ENCODE peak calls at places on chromosomes 7 and 10, in five cellular contexts. One of them, this sample, is unnamed.

GRCh38 chr7:75977741-75978140 is 16.7 kb downstream of the TMEM120A start:
- DNase-seq in AG09309: no peak
- DNase-seq in skeletal muscle cell: peak
- DNase-seq in IMR-90: no peak
- DNase-seq in hypothalamus: no peak
- DNase-seq in this sample: no peak

GRCh38 chr10:17144757-17145156 is 15.1 kb upstream of the CUBN start:
- DNase-seq in hypothalamus: no peak
- DNase-seq in skeletal muscle cell: no peak
- DNase-seq in AG09309: no peak
- DNase-seq in IMR-90: peak
- DNase-seq in this sample: no peak

GRCh38 chr10:29276251-29276850 is 12.5 kb upstream of the LYZL1 start:
- DNase-seq in skeletal muscle cell: no peak
- DNase-seq in IMR-90: no peak
- DNase-seq in AG09309: no peak
- DNase-seq in hypothalamus: no peak
- DNase-seq in this sample: no peak

GRCh38 chr7:7761340-7761973 is 43.0 kb upstream of the RPA3 start:
- DNase-seq in IMR-90: peak
- DNase-seq in AG09309: no peak
- DNase-seq in hypothalamus: no peak
- DNase-seq in skeletal muscle cell: no peak
- DNase-seq in this sample: no peak

GRCh38 chr7:69526570-69526969 is 71.7 kb upstream of the AUTS2 start:
- DNase-seq in AG09309: no peak
- DNase-seq in hypothalamus: no peak
- DNase-seq in skeletal muscle cell: no peak
- DNase-seq in IMR-90: no peak
- DNase-seq in this sample: no peak

GRCh38 chr10:74117738-74118137 is 32.9 kb downstream of the AP3M1 start:
- DNase-seq in IMR-90: no peak
- DNase-seq in skeletal muscle cell: no peak
- DNase-seq in hypothalamus: no peak
- DNase-seq in AG09309: no peak
- DNase-seq in this sample: no peak

GRCh38 chr7:119900996-119901395 is 372.0 kb upstream of the KCND2 start:
- DNase-seq in skeletal muscle cell: no peak
- DNase-seq in hypothalamus: no peak
- DNase-seq in AG09309: no peak
- DNase-seq in IMR-90: no peak
- DNase-seq in this sample: no peak

GRCh38 chr10:33099748-33100147 is 141.7 kb upstream of the ITGB1 start:
- DNase-seq in AG09309: peak
- DNase-seq in IMR-90: peak
- DNase-seq in hypothalamus: no peak
- DNase-seq in skeletal muscle cell: no peak
- DNase-seq in this sample: no peak

GRCh38 chr10:80204801-80205477 is 398 bp downstream of the ANXA11 start:
- DNase-seq in IMR-90: peak
- DNase-seq in skeletal muscle cell: no peak
- DNase-seq in hypothalamus: no peak
- DNase-seq in AG09309: no peak
- DNase-seq in this sample: no peak

GRCh38 chr10:47146571-47146970 is 153.4 kb upstream of the GDF10 start:
- DNase-seq in hypothalamus: no peak
- DNase-seq in IMR-90: no peak
- DNase-seq in AG09309: no peak
- DNase-seq in skeletal muscle cell: no peak
- DNase-seq in this sample: no peak

GRCh38 chr7:1727812-1728570 is 57.9 kb downstream of the ELFN1 start:
- DNase-seq in skeletal muscle cell: no peak
- DNase-seq in AG09309: no peak
- DNase-seq in IMR-90: no peak
- DNase-seq in hypothalamus: no peak
- DNase-seq in this sample: no peak

GRCh38 chr7:76089865-76090495 is 42.1 kb downstream of the MDH2 start:
- DNase-seq in hypothalamus: no peak
- DNase-seq in IMR-90: no peak
- DNase-seq in AG09309: no peak
- DNase-seq in skeletal muscle cell: no peak
- DNase-seq in this sample: no peak

GRCh38 chr10:15141136-15142067 is 27.1 kb downstream of the NMT2 start:
- DNase-seq in IMR-90: no peak
- DNase-seq in AG09309: no peak
- DNase-seq in skeletal muscle cell: no peak
- DNase-seq in hypothalamus: no peak
- DNase-seq in this sample: no peak

GRCh38 chr7:149232362-149232761 is 7.1 kb upstream of the ZNF212 start:
- DNase-seq in IMR-90: no peak
- DNase-seq in AG09309: no peak
- DNase-seq in hypothalamus: no peak
- DNase-seq in skeletal muscle cell: no peak
- DNase-seq in this sample: no peak

GRCh38 chr7:27202018-27202740 is 2.3 kb upstream of the HOXA13 start:
- DNase-seq in hypothalamus: no peak
- DNase-seq in AG09309: no peak
- DNase-seq in IMR-90: no peak
- DNase-seq in skeletal muscle cell: no peak
- DNase-seq in this sample: no peak

GRCh38 chr7:46108272-46108671 is 187.2 kb upstream of the IGFBP3 start:
- DNase-seq in hypothalamus: no peak
- DNase-seq in IMR-90: no peak
- DNase-seq in AG09309: no peak
- DNase-seq in skeletal muscle cell: no peak
- DNase-seq in this sample: no peak

GRCh38 chr7:76011437-76011836 is 17.0 kb upstream of the TMEM120A start:
- DNase-seq in IMR-90: peak
- DNase-seq in AG09309: no peak
- DNase-seq in hypothalamus: no peak
- DNase-seq in skeletal muscle cell: peak
- DNase-seq in this sample: peak

GRCh38 chr10:94027197-94027596 is 33.5 kb downstream of the PLCE1 start:
- DNase-seq in skeletal muscle cell: no peak
- DNase-seq in AG09309: no peak
- DNase-seq in IMR-90: peak
- DNase-seq in hypothalamus: no peak
- DNase-seq in this sample: no peak

GRCh38 chr7:17408245-17408903 is 109.9 kb downstream of the AHR start:
- DNase-seq in hypothalamus: no peak
- DNase-seq in AG09309: peak
- DNase-seq in IMR-90: peak
- DNase-seq in skeletal muscle cell: peak
- DNase-seq in this sample: peak

GRCh38 chr10:117750616-117751015 is 208.1 kb downstream of the EMX2 start:
- DNase-seq in AG09309: no peak
- DNase-seq in skeletal muscle cell: no peak
- DNase-seq in hypothalamus: no peak
- DNase-seq in IMR-90: no peak
- DNase-seq in this sample: no peak

GRCh38 chr7:106139253-106140251 is 27.4 kb upstream of the SYPL1 start:
- DNase-seq in hypothalamus: no peak
- DNase-seq in AG09309: no peak
- DNase-seq in IMR-90: peak
- DNase-seq in skeletal muscle cell: peak
- DNase-seq in this sample: no peak

GRCh38 chr7:105675873-105676484 is 94.7 kb upstream of the EFCAB10 start:
- DNase-seq in hypothalamus: no peak
- DNase-seq in skeletal muscle cell: no peak
- DNase-seq in AG09309: no peak
- DNase-seq in IMR-90: no peak
- DNase-seq in this sample: no peak

GRCh38 chr7:18978108-18978495 is 139.3 kb downstream of the TWIST1 start:
- DNase-seq in skeletal muscle cell: peak
- DNase-seq in AG09309: peak
- DNase-seq in hypothalamus: no peak
- DNase-seq in IMR-90: peak
- DNase-seq in this sample: peak

GRCh38 chr7:35971133-35971995 is 170.5 kb downstream of the SEPTIN7 start:
- DNase-seq in skeletal muscle cell: no peak
- DNase-seq in IMR-90: no peak
- DNase-seq in hypothalamus: no peak
- DNase-seq in AG09309: no peak
- DNase-seq in this sample: no peak

GRCh38 chr10:188546-188945 is 53.3 kb downstream of the ZMYND11 start:
- DNase-seq in AG09309: no peak
- DNase-seq in hypothalamus: no peak
- DNase-seq in IMR-90: peak
- DNase-seq in skeletal muscle cell: no peak
- DNase-seq in this sample: no peak

GRCh38 chr10:62460393-62460792 is 86.2 kb downstream of the ZNF365 start:
- DNase-seq in skeletal muscle cell: no peak
- DNase-seq in hypothalamus: no peak
- DNase-seq in AG09309: no peak
- DNase-seq in IMR-90: no peak
- DNase-seq in this sample: no peak

GRCh38 chr10:22712959-22713852 is 1.2 kb downstream of the PIP4K2A start:
- DNase-seq in skeletal muscle cell: no peak
- DNase-seq in hypothalamus: no peak
- DNase-seq in IMR-90: peak
- DNase-seq in AG09309: no peak
- DNase-seq in this sample: no peak

GRCh38 chr7:11517853-11518252 is 314.1 kb downstream of the THSD7A start:
- DNase-seq in IMR-90: no peak
- DNase-seq in AG09309: no peak
- DNase-seq in skeletal muscle cell: no peak
- DNase-seq in hypothalamus: no peak
- DNase-seq in this sample: no peak

GRCh38 chr10:119807960-119808697 is 64.5 kb downstream of the MCMBP start:
- DNase-seq in skeletal muscle cell: peak
- DNase-seq in AG09309: peak
- DNase-seq in IMR-90: peak
- DNase-seq in hypothalamus: no peak
- DNase-seq in this sample: peak

GRCh38 chr7:129240119-129240815 is 15.4 kb downstream of the AHCYL2 start:
- DNase-seq in AG09309: no peak
- DNase-seq in skeletal muscle cell: no peak
- DNase-seq in hypothalamus: no peak
- DNase-seq in IMR-90: no peak
- DNase-seq in this sample: no peak

GRCh38 chr7:15684834-15685233 is 1.6 kb downstream of the MEOX2 start:
- DNase-seq in AG09309: no peak
- DNase-seq in IMR-90: no peak
- DNase-seq in skeletal muscle cell: no peak
- DNase-seq in hypothalamus: no peak
- DNase-seq in this sample: no peak

GRCh38 chr10:130111115-130111847 is 651 bp upstream of the C10orf143 start:
- DNase-seq in IMR-90: peak
- DNase-seq in hypothalamus: peak
- DNase-seq in AG09309: peak
- DNase-seq in skeletal muscle cell: peak
- DNase-seq in this sample: peak